ENCODE peak calls at places on chromosome 3, in four cellular contexts. F is retinal pigment epithelial cell, B is mammary epithelial cell, R is AG10803. U is an unnamed sample.

GRCh38 chr3:73687081-73688004 is 62.6 kb upstream of the PDZRN3 start:
- DNase-seq in R (peak; percentile 71), B (no peak), F (no peak), U (no peak)

GRCh38 chr3:156259896-156260788 is 139.8 kb downstream of the KCNAB1 start:
- DNase-seq in B (no peak), F (no peak), R (no peak), U (no peak)

GRCh38 chr3:161851941-161852566 is 355.4 kb downstream of the OTOL1 start:
- DNase-seq in F (no peak), R (peak; percentile 27), B (peak; percentile 29), U (no peak)

GRCh38 chr3:170726976-170727661 is 141.2 kb upstream of the SLC7A14 start:
- DNase-seq in F (peak; percentile 71), R (peak; percentile 89), B (peak; percentile 84), U (no peak)

GRCh38 chr3:71035314-71035713 is 548.2 kb downstream of the FOXP1 start:
- DNase-seq in F (no peak), R (peak; percentile 24), B (no peak), U (no peak)

GRCh38 chr3:96863129-96863740 is 48.8 kb downstream of the EPHA6 start:
- DNase-seq in R (peak; percentile 21), F (peak; percentile 27), B (peak; percentile 8), U (no peak)

GRCh38 chr3:177832862-177833261 is 635.6 kb upstream of the TBL1XR1 start:
- DNase-seq in B (no peak), F (no peak), R (peak; percentile 38), U (no peak)

GRCh38 chr3:171419457-171419856 is 40.7 kb downstream of the TNIK start:
- DNase-seq in B (no peak), R (no peak), F (no peak), U (no peak)

GRCh38 chr3:51024121-51024520 is 349.4 kb downstream of the DOCK3 start:
- DNase-seq in F (no peak), B (no peak), R (no peak), U (no peak)

GRCh38 chr3:112531358-112531781 is 30.4 kb downstream of the ATG3 start:
- DNase-seq in R (peak; percentile 44), F (peak; percentile 10), B (no peak), U (no peak)

GRCh38 chr3:72756900-72757299 is 91.3 kb downstream of the SHQ1 start:
- DNase-seq in R (no peak), F (no peak), B (no peak), U (no peak)

GRCh38 chr3:197302696-197303341 is 4.4 kb upstream of the DLG1 start:
- DNase-seq in R (peak; percentile 91), F (no peak), B (peak; percentile 77), U (no peak)

GRCh38 chr3:26757978-26758377 is 135.4 kb downstream of the LRRC3B start:
- DNase-seq in R (no peak), F (no peak), B (no peak), U (no peak)

GRCh38 chr3:46359748-46360509 is 6.0 kb downstream of the CCR2 start:
- DNase-seq in R (peak; percentile 17), B (no peak), F (no peak), U (no peak)

GRCh38 chr3:20066848-20067617 is 26.8 kb downstream of the KAT2B start:
- DNase-seq in B (peak; percentile 83), F (peak; percentile 22), R (peak; percentile 56), U (no peak)

GRCh38 chr3:94440767-94441493 is 378.1 kb downstream of the NSUN3 start:
- DNase-seq in F (peak; percentile 61), R (peak; percentile 30), B (peak; percentile 51), U (no peak)

GRCh38 chr3:62371735-62372591 is 1.4 kb downstream of the FEZF2 start:
- DNase-seq in B (no peak), R (no peak), F (no peak), U (no peak)

GRCh38 chr3:154684440-154684839 is 254.4 kb upstream of the GPR149 start:
- DNase-seq in B (no peak), F (no peak), R (no peak), U (no peak)

GRCh38 chr3:20056727-20057611 is 16.7 kb downstream of the KAT2B start:
- DNase-seq in R (peak; percentile 78), B (peak; percentile 98), F (no peak), U (no peak)

GRCh38 chr3:71858493-71859127 is 73.7 kb upstream of the PROK2 start:
- DNase-seq in B (no peak), F (no peak), R (peak; percentile 3), U (no peak)

GRCh38 chr3:41202075-41202833 is 2.9 kb downstream of the CTNNB1 start:
- DNase-seq in B (peak; percentile 36), R (no peak), F (no peak), U (no peak)

GRCh38 chr3:178343433-178344038 is 192.7 kb upstream of the KCNMB2 start:
- DNase-seq in F (no peak), R (no peak), B (no peak), U (no peak)

GRCh38 chr3:50177346-50177745 is 14.1 kb upstream of the GNAT1 start:
- DNase-seq in F (no peak), B (no peak), R (no peak), U (no peak)

GRCh38 chr3:135325726-135326245 is 530.7 kb downstream of the EPHB1 start:
- DNase-seq in B (no peak), R (no peak), F (no peak), U (no peak)

GRCh38 chr3:107493134-107493533 is 29.6 kb upstream of the BBX start:
- DNase-seq in F (no peak), R (no peak), B (no peak), U (no peak)

GRCh38 chr3:29466442-29466841 is 185.6 kb downstream of the RBMS3 start:
- DNase-seq in F (peak; percentile 67), B (peak; percentile 20), R (no peak), U (no peak)

GRCh38 chr3:52688266-52688665 is 2.4 kb downstream of the GNL3 start:
- DNase-seq in B (no peak), R (no peak), F (no peak), U (no peak)

GRCh38 chr3:188900421-188900941 is 271.3 kb upstream of the TPRG1 start:
- DNase-seq in B (peak; percentile 86), R (peak; percentile 83), F (no peak), U (no peak)

GRCh38 chr3:141078200-141078599 is 27.1 kb downstream of the SPSB4 start:
- DNase-seq in R (no peak), F (no peak), B (no peak), U (no peak)

GRCh38 chr3:194137314-194138097 is 1.6 kb downstream of the HES1 start:
- DNase-seq in R (peak; percentile 57), F (no peak), B (peak; percentile 64), U (peak; percentile 65)

GRCh38 chr3:127448671-127449070 is 141.9 kb downstream of the TPRA1 start:
- DNase-seq in B (no peak), F (no peak), R (no peak), U (no peak)

GRCh38 chr3:127449489-127450212 is 140.9 kb downstream of the TPRA1 start:
- DNase-seq in B (no peak), F (no peak), R (no peak), U (no peak)

GRCh38 chr3:127450331-127450730 is 140.2 kb downstream of the TPRA1 start:
- DNase-seq in R (no peak), B (no peak), F (no peak), U (no peak)

GRCh38 chr3:127446756-127447155 is 143.8 kb downstream of the TPRA1 start:
- DNase-seq in F (no peak), R (no peak), B (no peak), U (no peak)

GRCh38 chr3:127448161-127448561 is 142.4 kb downstream of the TPRA1 start:
- DNase-seq in B (peak; percentile 16), F (no peak), R (peak; percentile 5), U (no peak)
- TF ChIP-seq CTCF in B (peak; percentile 17), F (no peak), R (peak; percentile 8), U (no peak)

GRCh38 chr3:151130437-151130836 is 45.0 kb downstream of the MED12L start:
- DNase-seq in R (no peak), F (no peak), B (no peak), U (no peak)

GRCh38 chr3:151135548-151136337 is 50.3 kb downstream of the MED12L start:
- DNase-seq in R (no peak), B (no peak), F (no peak), U (no peak)
- TF ChIP-seq CTCF in R (no peak), B (no peak), F (no peak), U (no peak)

GRCh38 chr3:53919741-53920140 is 28.1 kb upstream of the SELENOK start:
- DNase-seq in B (no peak), R (no peak), F (no peak), U (no peak)

GRCh38 chr3:53921296-53921695 is 29.6 kb upstream of the SELENOK start:
- DNase-seq in F (no peak), R (peak; percentile 40), B (peak; percentile 19), U (no peak)
- TF ChIP-seq CTCF in F (peak; percentile 51), R (peak; percentile 68), B (peak; percentile 41), U (no peak)

GRCh38 chr3:100260081-100260684 is 609 bp upstream of the TBC1D23 start:
- DNase-seq in R (peak; percentile 33), B (peak; percentile 24), F (no peak), U (no peak)
- TF ChIP-seq CTCF in R (no peak), B (no peak), F (no peak), U (no peak)

GRCh38 chr3:123883111-123883510 is 1.0 kb downstream of the MYLK start:
- DNase-seq in F (no peak), R (no peak), B (peak; percentile 29), U (no peak)

GRCh38 chr3:123881771-123882170 is 2.4 kb downstream of the MYLK start:
- DNase-seq in R (no peak), B (no peak), F (no peak), U (no peak)

GRCh38 chr3:123883656-123884257 is 375 bp downstream of the MYLK start:
- DNase-seq in B (peak; percentile 32), R (peak; percentile 16), F (peak; percentile 10), U (no peak)

GRCh38 chr3:123878807-123879206 is 5.3 kb downstream of the MYLK start:
- DNase-seq in R (no peak), B (no peak), F (no peak), U (no peak)

DNA sequence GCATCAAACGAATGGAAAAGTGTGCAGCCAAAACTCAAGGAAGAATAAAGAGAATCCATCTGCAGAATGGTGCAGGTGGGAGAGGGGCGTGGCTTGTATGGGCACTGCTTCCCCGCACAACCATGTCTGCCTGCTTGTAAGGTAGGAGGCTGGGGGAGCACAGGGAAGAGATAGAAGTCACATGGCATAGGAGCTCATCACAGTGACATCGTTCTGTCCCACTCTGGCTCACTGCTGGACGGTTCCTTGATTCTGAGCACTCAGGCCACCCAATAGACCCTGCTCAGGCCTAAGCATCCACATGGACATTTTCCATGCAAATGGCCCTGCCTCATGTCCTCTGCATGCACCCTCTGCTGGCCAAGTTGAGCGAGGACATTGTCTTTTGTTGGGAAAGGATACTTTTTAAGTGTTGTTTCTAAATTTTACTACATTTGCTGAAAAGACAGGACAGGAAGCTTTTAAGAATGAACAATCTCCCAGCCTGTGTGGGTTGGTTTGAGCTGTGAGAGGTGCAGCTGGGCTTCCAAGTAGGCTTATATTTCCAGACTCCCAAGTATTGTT is 3.1 kb downstream of the MYLK start:
- DNase-seq in F (peak; percentile 12), R (peak; percentile 63), B (peak; percentile 22), U (no peak)
- TF ChIP-seq CTCF in F (peak; percentile 82), R (peak; percentile 66), B (peak; percentile 66), U (no peak)